ENCODE peak calls at places on chromosomes 2 and 18, in eight cellular contexts. X is Peyer's patch, E is esophagus squamous epithelium, T is Panc1, R is left ventricle myocardium inferior, N is stomach, H is ovary, F is neural progenitor cell. A is an unnamed sample.

GRCh38 chr2:133287709-133288108 is 280.6 kb downstream of the NCKAP5 start:
- DNase-seq in F (no peak), E (no peak), N (no peak), R (no peak), T (no peak), X (no peak), H (no peak), A (no peak)

GRCh38 chr2:23412556-23413155 is 27.7 kb downstream of the KLHL29 start:
- DNase-seq in N (no peak), X (no peak), H (no peak), E (no peak), F (no peak), R (no peak), T (no peak), A (no peak)

GRCh38 chr18:34611904-34612303 is 98.2 kb upstream of the DTNA start:
- DNase-seq in H (no peak), T (no peak), R (peak), N (no peak), F (no peak), X (no peak), E (no peak), A (peak)

GRCh38 chr18:79609021-79609461 is 70.6 kb upstream of the CTDP1 start:
- DNase-seq in E (no peak), R (no peak), N (no peak), F (no peak), T (no peak), H (peak), X (peak), A (no peak)

GRCh38 chr2:174846218-174846617 is 81.9 kb upstream of the CHRNA1 start:
- DNase-seq in R (no peak), H (no peak), E (no peak), N (no peak), X (no peak), T (no peak), F (no peak), A (no peak)

GRCh38 chr2:105786231-105787230 is 41.8 kb downstream of the NCK2 start:
- DNase-seq in N (no peak), T (no peak), X (no peak), H (no peak), R (no peak), F (no peak), E (no peak), A (no peak)

GRCh38 chr2:26687328-26687727 is 5.2 kb upstream of the KCNK3 start:
- DNase-seq in N (no peak), F (no peak), T (no peak), H (no peak), X (no peak), R (no peak), E (no peak), A (no peak)

GRCh38 chr2:114066186-114066747 is 176.4 kb downstream of the ACTR3 start:
- DNase-seq in E (no peak), H (no peak), F (no peak), T (no peak), X (no peak), R (no peak), N (no peak), A (no peak)

GRCh38 chr2:103401621-103402020 is 639.8 kb downstream of the TMEM182 start:
- DNase-seq in T (no peak), F (peak), R (no peak), X (no peak), H (no peak), N (no peak), E (no peak), A (no peak)

GRCh38 chr18:7545734-7546133 is 21.4 kb upstream of the PTPRM start:
- DNase-seq in T (no peak), E (no peak), F (no peak), N (no peak), X (no peak), R (no peak), H (no peak), A (no peak)

GRCh38 chr2:212154392-212154791 is 384.2 kb downstream of the ERBB4 start:
- DNase-seq in T (no peak), H (no peak), F (no peak), R (no peak), X (no peak), E (no peak), N (no peak), A (no peak)

GRCh38 chr18:33901894-33902512 is 322.7 kb downstream of the NOL4 start:
- DNase-seq in F (peak), T (no peak), X (no peak), E (no peak), R (no peak), N (no peak), H (no peak), A (no peak)

GRCh38 chr2:189885368-189885767 is 101.1 kb downstream of the PMS1 start:
- DNase-seq in F (no peak), X (no peak), R (no peak), H (no peak), E (no peak), N (no peak), T (no peak), A (no peak)

GRCh38 chr2:148122788-148123187 is 101.9 kb downstream of the MBD5 start:
- DNase-seq in H (no peak), T (no peak), X (no peak), F (no peak), N (no peak), R (no peak), E (no peak), A (no peak)

GRCh38 chr18:11887305-11888262 is 20.5 kb downstream of the MPPE1 start:
- DNase-seq in R (no peak), N (no peak), E (no peak), H (no peak), T (no peak), F (no peak), X (no peak), A (no peak)

GRCh38 chr2:207558106-207558505 is 28.3 kb downstream of the CREB1 start:
- DNase-seq in N (no peak), H (no peak), R (no peak), X (no peak), E (no peak), T (no peak), F (no peak), A (no peak)
- H3K27ac ChIP-seq in N (no peak), H (no peak), R (no peak), X (no peak), E (no peak), T (peak), F (no peak), A (no peak)

GRCh38 chr18:48893559-48894265 is 57.1 kb downstream of the SMAD7 start:
- DNase-seq in H (peak), R (no peak), E (no peak), T (no peak), X (peak), N (peak), F (no peak), A (no peak)
- H3K4me3 ChIP-seq in H (no peak), R (no peak), E (no peak), T (no peak), X (no peak), N (no peak), F (no peak), A (no peak)

DNA sequence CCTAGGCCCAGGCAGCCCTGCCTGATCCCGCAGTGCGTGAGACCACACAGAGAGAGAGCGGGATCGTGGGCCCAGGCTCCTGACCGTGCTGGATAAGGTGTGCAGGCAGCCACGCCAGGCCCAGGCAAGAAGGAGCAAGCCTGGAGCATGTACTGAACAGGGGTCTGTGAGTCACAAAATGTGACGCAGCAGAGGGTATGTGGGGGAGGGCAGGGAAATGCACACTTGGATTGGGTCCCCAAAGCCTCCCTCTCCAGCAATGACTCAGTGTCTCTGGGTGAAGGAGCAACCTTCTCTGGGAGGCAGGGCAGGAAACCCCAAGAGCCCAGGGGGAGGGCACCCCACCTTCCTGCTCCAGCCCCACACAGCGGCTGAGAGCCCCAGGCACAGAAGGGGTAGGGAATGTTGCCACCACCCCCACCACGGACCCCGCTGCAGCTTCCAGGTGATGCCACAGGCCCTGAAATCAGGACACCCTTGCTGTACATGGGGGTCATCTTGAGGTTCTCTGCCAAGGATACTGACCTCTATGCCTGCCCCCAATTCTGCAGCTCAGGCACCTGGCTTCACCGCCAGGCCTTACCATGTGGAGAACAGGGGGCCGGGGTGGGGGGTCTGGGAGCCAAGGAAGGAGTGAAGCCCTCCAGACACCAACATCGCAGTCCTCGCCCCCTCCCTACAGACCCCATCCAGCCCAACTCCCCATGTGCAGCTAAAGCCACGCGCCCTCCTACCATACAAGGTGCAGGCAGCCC is 1.3 kb upstream of the GPC1 start:
- DNase-seq in N (no peak), F (no peak), E (no peak), H (peak), R (peak), X (peak), T (no peak), A (peak)
- H3K27ac ChIP-seq in N (peak), F (no peak), E (peak), H (peak), R (peak), X (peak), T (peak), A (peak)

DNA sequence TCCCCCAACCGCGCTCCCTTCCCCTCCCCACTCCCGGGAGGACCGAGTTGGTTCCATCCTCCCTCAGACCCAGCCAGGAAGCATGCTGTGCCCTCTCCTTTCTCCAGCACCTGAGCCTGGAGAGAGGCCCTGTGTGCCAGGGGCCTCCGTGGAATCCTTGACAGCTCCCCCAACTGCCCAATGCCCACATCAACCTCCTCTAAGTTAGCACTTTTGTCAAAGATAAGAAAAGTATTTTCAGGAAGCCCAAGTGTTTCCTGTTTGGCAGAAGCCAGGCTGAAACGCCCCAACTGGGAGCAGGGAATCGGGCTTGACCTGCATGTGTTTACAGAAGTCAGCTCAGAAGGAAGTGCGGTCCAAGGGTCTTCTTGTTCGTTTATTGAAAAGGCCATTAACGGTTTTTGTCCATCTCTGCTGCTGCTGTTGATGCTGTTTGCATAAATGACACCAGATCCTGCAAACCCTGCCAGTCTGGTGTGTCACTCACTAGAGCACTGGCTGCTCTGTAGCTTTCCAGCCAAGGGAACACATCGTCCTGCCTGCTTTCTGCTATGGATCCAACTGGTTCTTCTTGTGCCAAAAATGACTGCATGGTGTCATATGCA is 35.3 kb upstream of the COL6A3 start:
- DNase-seq in R (peak), N (no peak), F (no peak), E (no peak), X (no peak), H (no peak), T (no peak), A (peak)
- H3K4me3 ChIP-seq in R (peak), N (no peak), F (no peak), E (no peak), X (no peak), H (no peak), T (no peak), A (no peak)

GRCh38 chr18:21689736-21690135 is 14.8 kb downstream of the ABHD3 start:
- DNase-seq in E (no peak), N (no peak), X (no peak), F (no peak), H (no peak), R (no peak), T (no peak), A (no peak)

GRCh38 chr18:21693322-21693721 is 11.3 kb downstream of the ABHD3 start:
- DNase-seq in E (no peak), X (no peak), R (no peak), N (no peak), F (no peak), H (no peak), T (no peak), A (no peak)
- H3K27ac ChIP-seq in E (no peak), X (no peak), R (no peak), N (no peak), F (no peak), H (no peak), T (no peak), A (no peak)

DNA sequence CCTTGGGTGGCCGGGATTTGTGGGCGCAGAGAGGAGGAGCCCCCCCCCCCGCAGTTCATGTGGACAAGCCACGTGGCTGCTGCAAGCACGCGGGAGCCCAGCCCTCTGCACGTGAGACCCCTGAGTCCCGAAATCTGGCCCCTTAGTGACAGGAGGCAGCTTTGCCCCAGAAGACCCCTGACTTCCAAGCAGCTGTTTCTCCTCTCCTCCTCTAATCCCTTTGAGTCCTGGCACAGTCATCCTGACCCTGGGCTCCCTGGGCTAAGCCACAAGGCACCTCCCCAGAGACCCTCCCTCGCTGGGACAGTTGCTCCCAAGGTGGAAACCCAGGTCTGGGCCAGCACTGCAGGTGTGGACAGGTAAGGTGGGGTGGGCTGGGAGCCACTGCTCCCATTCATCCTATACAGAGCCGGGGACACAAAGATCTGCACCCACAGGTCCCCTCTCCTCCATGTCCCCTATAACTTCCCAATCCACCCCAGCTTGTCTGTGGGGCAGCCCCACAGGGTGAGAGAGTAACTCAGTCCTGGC is 923 bp downstream of the TEKT4 start:
- DNase-seq in F (no peak), R (no peak), X (no peak), H (no peak), N (no peak), T (no peak), E (no peak), A (no peak)
- H3K4me3 ChIP-seq in F (no peak), R (no peak), X (no peak), H (no peak), N (no peak), T (no peak), E (no peak), A (no peak)

GRCh38 chr2:40178171-40178778 is 273.6 kb downstream of the SLC8A1 start:
- DNase-seq in X (no peak), H (no peak), R (no peak), T (no peak), E (no peak), F (no peak), N (no peak), A (no peak)
- H3K27ac ChIP-seq in X (no peak), H (no peak), R (no peak), T (no peak), E (no peak), F (no peak), N (no peak), A (no peak)

A was measured in psoas muscle.